ENCODE peak calls at places on chromosome 10, in four cellular contexts. F is spleen, V is heart left ventricle, U is mammary epithelial cell. O is an unnamed sample.

GRCh38 chr10:97096327-97097153 is 89.2 kb downstream of the SLIT1 start:
- DNase-seq in F (no peak), U (no peak), V (peak; percentile 85), O (no peak)

GRCh38 chr10:50635286-50635685 is 11.5 kb upstream of the SGMS1 start:
- DNase-seq in U (peak; percentile 83), V (no peak), F (no peak), O (peak; percentile 96)

GRCh38 chr10:93488956-93489528 is 6.9 kb upstream of the MYOF start:
- DNase-seq in F (no peak), U (no peak), V (no peak), O (no peak)

GRCh38 chr10:86538547-86538946 is 17.0 kb upstream of the WAPL start:
- DNase-seq in V (no peak), F (no peak), U (no peak), O (no peak)

GRCh38 chr10:32328499-32328898 is 18.5 kb downstream of the EPC1 start:
- DNase-seq in U (no peak), V (no peak), F (no peak), O (no peak)

GRCh38 chr10:110834622-110835219 is 37.0 kb upstream of the PDCD4 start:
- DNase-seq in U (no peak), F (no peak), V (peak; percentile 58), O (peak; percentile 28)

GRCh38 chr10:113704637-113705343 is 25.1 kb downstream of the CASP7 start:
- DNase-seq in F (no peak), V (no peak), U (peak; percentile 4), O (peak; percentile 59)

GRCh38 chr10:44383749-44384600 is 922 bp downstream of the CXCL12 start:
- DNase-seq in U (peak; percentile 21), F (peak; percentile 76), V (peak; percentile 50), O (peak; percentile 39)

GRCh38 chr10:99560277-99561126 is 27.8 kb downstream of the NKX2-3 start:
- DNase-seq in F (peak; percentile 38), V (peak; percentile 29), U (peak; percentile 32), O (peak; percentile 23)

GRCh38 chr10:34637419-34637911 is 177.6 kb downstream of the PARD3 start:
- DNase-seq in V (peak; percentile 28), F (peak; percentile 85), U (peak; percentile 18), O (peak; percentile 50)

GRCh38 chr10:71052261-71052660 is 160.1 kb upstream of the UNC5B start:
- DNase-seq in V (no peak), F (no peak), U (no peak), O (no peak)

GRCh38 chr10:47024399-47025252 is 113.4 kb downstream of the PTPN20 start:
- DNase-seq in F (peak; percentile 84), U (peak; percentile 42), V (no peak), O (peak; percentile 28)

GRCh38 chr10:121580276-121581116 is 17.7 kb downstream of the FGFR2 start:
- DNase-seq in V (no peak), U (peak; percentile 29), F (no peak), O (no peak)

GRCh38 chr10:27285093-27285492 is 44.5 kb upstream of the ACBD5 start:
- DNase-seq in U (peak; percentile 9), F (no peak), V (no peak), O (peak; percentile 5)

DNA sequence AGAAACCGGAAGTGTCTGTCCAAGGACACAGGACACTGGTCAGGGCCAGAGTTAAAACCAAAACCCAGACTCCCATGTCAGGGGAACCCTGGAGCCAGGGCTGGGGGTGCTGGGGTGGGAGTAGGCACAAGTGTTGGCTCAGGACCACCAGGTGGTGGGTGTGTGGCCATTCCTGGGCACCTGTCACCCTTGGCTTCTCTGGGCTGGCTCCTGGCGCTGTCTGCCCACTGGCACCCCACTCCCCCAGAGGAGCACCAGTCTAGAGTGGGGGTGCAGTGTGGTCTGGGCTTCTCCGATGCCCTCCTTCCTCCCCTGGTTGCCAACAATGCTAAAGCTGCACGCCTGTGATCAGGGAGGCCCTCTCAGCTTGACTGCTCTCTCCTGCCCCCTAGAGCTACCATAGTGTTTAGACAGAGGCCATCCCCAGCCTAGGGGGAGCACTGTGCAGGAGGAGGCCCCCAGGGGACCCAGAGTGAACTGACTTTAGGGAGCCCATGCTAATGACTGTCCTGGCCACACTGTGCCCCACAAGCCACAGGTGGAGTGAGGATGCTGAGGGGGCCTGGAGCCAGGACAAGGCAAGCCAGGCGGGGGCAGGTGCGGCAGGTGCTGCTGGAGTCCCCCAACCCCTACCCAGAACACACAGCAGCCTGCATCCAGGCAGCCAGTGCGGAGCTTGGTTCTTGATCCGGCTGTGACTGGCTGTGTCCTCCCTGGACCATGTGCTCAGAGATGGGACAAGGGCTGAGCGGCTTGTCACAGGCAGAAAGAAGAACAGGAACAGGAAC is 11.0 kb downstream of the RASGEF1A start:
- DNase-seq in U (no peak), F (peak; percentile 77), V (peak; percentile 9), O (no peak)
- TF ChIP-seq CTCF in U (peak; percentile 53), F (peak; percentile 69), V (no peak), O (peak; percentile 53)

DNA sequence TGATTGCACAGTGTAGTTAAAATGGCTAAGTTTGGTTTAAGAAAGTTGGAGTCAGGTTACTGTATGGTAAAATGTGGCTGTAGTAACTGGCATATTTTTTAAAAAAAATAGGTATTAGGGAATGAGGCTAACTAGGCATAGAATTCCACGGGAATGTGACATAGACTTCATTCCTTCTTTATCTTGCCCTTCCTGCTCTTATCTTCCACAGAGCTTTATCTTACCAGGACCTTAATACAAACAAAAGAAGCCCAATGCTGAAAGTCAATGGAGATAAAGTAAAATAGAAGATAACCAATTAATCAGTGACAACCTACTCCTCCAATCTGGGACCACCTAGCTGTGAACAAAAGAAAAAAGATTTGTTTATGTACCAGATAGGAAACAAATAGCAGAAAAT is 58.1 kb downstream of the TET1 start:
- DNase-seq in F (no peak), U (no peak), V (no peak), O (no peak)
- H3K4me3 ChIP-seq in F (no peak overlapping the region), U (no peak overlapping the region), V (no peak overlapping the region), O (no peak overlapping the region)

GRCh38 chr10:59273453-59273852 is 88.9 kb downstream of the FAM13C start:
- DNase-seq in F (no peak), V (no peak), U (no peak), O (no peak)
- TF ChIP-seq CTCF in F (no peak), V (no peak), U (no peak), O (no peak)

GRCh38 chr10:19638173-19638872 is 177.9 kb upstream of the PLXDC2 start:
- DNase-seq in U (peak; percentile 34), F (no peak), V (peak; percentile 42), O (peak; percentile 90)
- H3K4me3 ChIP-seq in U (no peak overlapping the region), F (peak overlapping the region; percentile 21), V (peak overlapping the region; percentile 37), O (no peak overlapping the region)